ENCODE peak calls at places on chromosome 2, in six cellular contexts. J is stimulated activated naive CD4-positive, alpha-beta T cell; X is heart left ventricle; I is amniotic stem cell; G is astrocyte of the spinal cord; D is NT2/D1. B is an unnamed sample.

GRCh38 chr2:7427293-7428060 is 510.3 kb downstream of the RNF144A start:
- DNase-seq in J (peak), X (no peak), I (peak), G (peak), D (peak), B (peak)

GRCh38 chr2:101622210-101622609 is 75.3 kb upstream of the MAP4K4 start:
- DNase-seq in J (no peak), X (no peak), I (no peak), G (no peak), D (no peak), B (no peak)

GRCh38 chr2:162734866-162735265 is 103.7 kb downstream of the KCNH7 start:
- DNase-seq in J (no peak), X (no peak), I (no peak), G (no peak), D (no peak), B (no peak)

GRCh38 chr2:108640731-108641130 is 78.6 kb upstream of the RANBP2 start:
- DNase-seq in J (no peak), X (no peak), I (peak), G (peak), D (no peak), B (peak)

GRCh38 chr2:129180124-129180716 is 799.2 kb upstream of the RAB6C start:
- DNase-seq in J (no peak), X (no peak), I (no peak), G (no peak), D (no peak), B (no peak)

GRCh38 chr2:46774499-46775228 is 140.9 kb downstream of the MCFD2 start:
- DNase-seq in J (no peak), X (no peak), I (no peak), G (no peak), D (no peak), B (no peak)

GRCh38 chr2:204691911-204692510 is 146.7 kb downstream of the PARD3B start:
- DNase-seq in J (no peak), X (no peak), I (peak), G (peak), D (peak), B (peak)

GRCh38 chr2:29063646-29064372 is 10.5 kb downstream of the PCARE start:
- DNase-seq in J (no peak), X (no peak), I (peak), G (peak), D (no peak), B (no peak)

GRCh38 chr2:70887550-70888229 is 48.0 kb upstream of the ATP6V1B1 start:
- DNase-seq in J (no peak), X (no peak), I (no peak), G (no peak), D (no peak), B (no peak)

GRCh38 chr2:113890253-113891235 is 655 bp downstream of the ACTR3 start:
- DNase-seq in J (peak), X (peak), I (peak), G (peak), D (peak), B (peak)

GRCh38 chr2:11342561-11343343 is 1.7 kb downstream of the ROCK2 start:
- DNase-seq in J (no peak), X (no peak), I (peak), G (peak), D (no peak), B (peak)

GRCh38 chr2:83516503-83516902 is 942.6 kb downstream of the SUCLG1 start:
- DNase-seq in J (no peak), X (no peak), I (no peak), G (no peak), D (no peak), B (no peak)

GRCh38 chr2:8090748-8091700 is 590.8 kb upstream of the ID2 start:
- DNase-seq in J (no peak), X (no peak), I (peak), G (peak), D (peak), B (peak)

GRCh38 chr2:43266692-43267091 is 40.3 kb upstream of the ZFP36L2 start:
- DNase-seq in J (no peak), X (peak), I (no peak), G (no peak), D (no peak), B (no peak)

GRCh38 chr2:136281281-136282117 is 163.6 kb upstream of the CXCR4 start:
- DNase-seq in J (peak), X (no peak), I (no peak), G (no peak), D (no peak), B (no peak)

GRCh38 chr2:64396551-64396950 is 57.4 kb upstream of the LGALSL start:
- DNase-seq in J (no peak), X (no peak), I (no peak), G (no peak), D (no peak), B (no peak)

GRCh38 chr2:6647028-6647427 is 218.7 kb downstream of the CMPK2 start:
- DNase-seq in J (no peak), X (no peak), I (no peak), G (no peak), D (no peak), B (no peak)

GRCh38 chr2:66582364-66582974 is 147.5 kb downstream of the MEIS1 start:
- DNase-seq in J (no peak), X (no peak), I (no peak), G (no peak), D (no peak), B (no peak)

GRCh38 chr2:96470089-96470488 is 35.1 kb downstream of the NEURL3 start:
- DNase-seq in J (no peak), X (no peak), I (no peak), G (no peak), D (no peak), B (no peak)

GRCh38 chr2:41726364-41726763 is 321.5 kb upstream of the PKDCC start:
- DNase-seq in J (no peak), X (no peak), I (no peak), G (no peak), D (no peak), B (no peak)

GRCh38 chr2:136378712-136379595 is 261.0 kb upstream of the CXCR4 start:
- DNase-seq in J (peak), X (peak), I (no peak), G (peak), D (peak), B (peak)

GRCh38 chr2:9274701-9275343 is 68.2 kb downstream of the ASAP2 start:
- DNase-seq in J (no peak), X (no peak), I (no peak), G (no peak), D (no peak), B (no peak)

GRCh38 chr2:37819228-37819627 is 105.9 kb upstream of the RMDN2 start:
- DNase-seq in J (no peak), X (no peak), I (no peak), G (peak), D (no peak), B (no peak)

GRCh38 chr2:239747771-239748170 is 277.4 kb downstream of the NDUFA10 start:
- DNase-seq in J (no peak), X (peak), I (no peak), G (no peak), D (no peak), B (no peak)

B was measured in NCI-H460.